ENCODE peak calls at places on chromosomes 7 and 10, in nine cellular contexts. P is activated CD8-positive, alpha-beta memory T cell treated with anti-CD3 and anti-CD28 coated beads, Interleukin-2, amount 50 U/mL, for 48 hours; E is islet precursor cell; C is amygdala; T is glutamatergic neuron; F is heart left ventricle; N is NCI-H1694; U is substantia nigra; M is H54. H is an unnamed sample.

GRCh38 chr7:155577509-155577905 is 31.1 kb upstream of the CNPY1 start:
- DNase-seq in N (no peak), T (no peak), C (no peak), M (no peak), P (no peak), U (no peak), E (no peak), F (no peak), H (no peak)

GRCh38 chr7:92503767-92504166 is 24.6 kb downstream of the PEX1 start:
- DNase-seq in M (no peak), F (no peak), E (no peak), P (no peak), N (no peak), C (no peak), T (no peak), U (no peak), H (no peak)

GRCh38 chr10:15715619-15716227 is 4.0 kb downstream of the ITGA8 start:
- DNase-seq in P (no peak), T (peak), C (no peak), M (no peak), F (no peak), U (no peak), N (no peak), E (peak), H (no peak)

GRCh38 chr7:1675036-1675671 is 5.1 kb downstream of the ELFN1 start:
- DNase-seq in E (no peak), N (no peak), T (no peak), U (no peak), M (no peak), P (peak), C (no peak), F (no peak), H (no peak)

GRCh38 chr10:80157561-80157960 is 25.0 kb downstream of the PLAC9 start:
- DNase-seq in U (no peak), F (no peak), E (no peak), T (no peak), M (no peak), P (no peak), N (no peak), C (no peak), H (no peak)

GRCh38 chr7:44766416-44766801 is 17.8 kb downstream of the ZMIZ2 start:
- DNase-seq in T (no peak), U (no peak), N (no peak), P (no peak), M (no peak), C (no peak), E (no peak), F (no peak), H (no peak)

GRCh38 chr7:91285966-91286365 is 21.7 kb downstream of the FZD1 start:
- DNase-seq in P (no peak), U (no peak), M (no peak), T (no peak), E (no peak), C (no peak), N (no peak), F (no peak), H (peak)

GRCh38 chr10:4512557-4513286 is 313.3 kb upstream of the AKR1E2 start:
- DNase-seq in E (peak), P (no peak), M (peak), U (no peak), T (peak), F (peak), N (no peak), C (no peak), H (peak)

GRCh38 chr10:95906675-95907453 is 911 bp upstream of the CC2D2B start:
- DNase-seq in M (peak), E (peak), U (peak), F (peak), N (peak), P (peak), C (peak), T (peak), H (peak)

GRCh38 chr7:99831595-99831994 is 3.8 kb downstream of the CYP3A43 start:
- DNase-seq in T (no peak), E (no peak), F (no peak), P (no peak), U (no peak), N (no peak), M (no peak), C (no peak), H (no peak)

GRCh38 chr10:6583447-6583846 is 3.4 kb upstream of the PRKCQ start:
- DNase-seq in C (no peak), F (no peak), M (no peak), N (no peak), T (no peak), P (peak), U (no peak), E (no peak), H (no peak)

H was measured in astrocyte.